ENCODE peak calls at places on chromosomes 12 and 14, in five cellular contexts. B is breast epithelium; K is PC-3; V is activated CD4-positive, CD25-positive, alpha-beta regulatory T cell treated with anti-CD3 and anti-CD28 coated beads, Interleukin-2, amount 50 U/mL, for 72 hours; E is CD8-positive, alpha-beta memory T cell. J is an unnamed sample.

GRCh38 chr12:39272934-39273770 is 169.8 kb downstream of the KIF21A start:
- DNase-seq in B (no peak), K (peak), V (no peak), E (peak), J (peak)

GRCh38 chr12:115710104-115710564 is 567.4 kb downstream of the MED13L start:
- DNase-seq in B (peak), K (peak), V (no peak), E (no peak), J (no peak)

GRCh38 chr12:13289644-13290285 is 93.2 kb downstream of the EMP1 start:
- DNase-seq in B (no peak), K (no peak), V (no peak), E (no peak), J (no peak)

GRCh38 chr12:67920432-67920831 is 68.8 kb upstream of the IFNG-AS1 start:
- DNase-seq in B (no peak), K (peak), V (no peak), E (no peak), J (no peak)

GRCh38 chr12:131675126-131676080 is 35.5 kb upstream of the SFSWAP start:
- DNase-seq in B (no peak), K (no peak), V (no peak), E (no peak), J (no peak)

GRCh38 chr14:78848234-78848820 is 678.2 kb downstream of the NRXN3 start:
- DNase-seq in B (peak), K (peak), V (no peak), E (no peak), J (peak)

GRCh38 chr12:67593041-67593870 is 55.3 kb upstream of the DYRK2 start:
- DNase-seq in B (peak), K (peak), V (no peak), E (no peak), J (peak)

GRCh38 chr12:50088577-50089335 is 3.6 kb downstream of the SMARCD1 start:
- DNase-seq in B (peak), K (peak), V (peak), E (peak), J (peak)

GRCh38 chr12:27822076-27822712 is 42.2 kb upstream of the MANSC4 start:
- DNase-seq in B (no peak), K (peak), V (peak), E (no peak), J (no peak)

GRCh38 chr12:47087088-47087688 is 7.4 kb upstream of the AMIGO2 start:
- DNase-seq in B (no peak), K (no peak), V (no peak), E (no peak), J (peak)